ENCODE peak calls at places on chromosome 15, in eight cellular contexts. U, J, D, K, G, C, L and M are unnamed samples.

GRCh38 chr15:99550077-99550476 is 15.7 kb upstream of the MEF2A start:
- DNase-seq in U (no peak), J (no peak), D (no peak), K (no peak), G (no peak), C (no peak), L (no peak), M (no peak)

GRCh38 chr15:99485153-99485947 is 80.4 kb upstream of the MEF2A start:
- DNase-seq in U (no peak), J (no peak), D (no peak), K (no peak), G (no peak), C (no peak), L (no peak), M (no peak)

GRCh38 chr15:29242466-29243242 is 27.0 kb downstream of the NSMCE3 start:
- DNase-seq in U (no peak), J (no peak), D (no peak), K (no peak), G (no peak), C (no peak), L (no peak), M (no peak)

GRCh38 chr15:67241132-67241855 is 13.2 kb downstream of the AAGAB start:
- DNase-seq in U (no peak), J (no peak), D (no peak), K (no peak), G (no peak), C (no peak), L (no peak), M (no peak)

GRCh38 chr15:41840673-41841072 is 2.0 kb downstream of the PLA2G4B start:
- DNase-seq in U (no peak), J (no peak), D (no peak), K (no peak), G (no peak), C (no peak), L (no peak), M (no peak)

GRCh38 chr15:50964075-50964474 is 55.6 kb downstream of the AP4E1 start:
- DNase-seq in U (no peak), J (no peak), D (no peak), K (no peak), G (no peak), C (no peak), L (no peak), M (no peak)

GRCh38 chr15:71800835-71801745 is 9.3 kb upstream of the NR2E3 start:
- DNase-seq in U (peak; percentile 89), J (peak; percentile 4), D (peak; percentile 75), K (peak; percentile 49), G (peak; percentile 67), C (peak; percentile 30), L (no peak), M (no peak)

GRCh38 chr15:25684521-25685215 is 178.5 kb downstream of the ATP10A start:
- DNase-seq in U (peak; percentile 67), J (no peak), D (no peak), K (no peak), G (no peak), C (no peak), L (no peak), M (no peak)

GRCh38 chr15:67103869-67104268 is 38.5 kb downstream of the SMAD3 start:
- DNase-seq in U (no peak), J (no peak), D (no peak), K (no peak), G (no peak), C (no peak), L (no peak), M (no peak)

GRCh38 chr15:81029416-81030367 is 29.0 kb downstream of the TLNRD1 start:
- DNase-seq in U (peak; percentile 69), J (no peak), D (no peak), K (no peak), G (no peak), C (no peak), L (no peak), M (no peak)

GRCh38 chr15:43268111-43269105 is 1.7 kb upstream of the TGM5 start:
- DNase-seq in U (no peak), J (no peak), D (peak; percentile 36), K (no peak), G (no peak), C (no peak), L (no peak), M (no peak)

GRCh38 chr15:98799991-98800390 is 151.7 kb downstream of the IGF1R start:
- DNase-seq in U (no peak), J (no peak), D (no peak), K (no peak), G (no peak), C (peak; percentile 55), L (no peak), M (no peak)

GRCh38 chr15:75544273-75544862 is 34.7 kb downstream of the PTPN9 start:
- DNase-seq in U (no peak), J (no peak), D (no peak), K (no peak), G (no peak), C (no peak), L (no peak), M (no peak)

GRCh38 chr15:33700695-33701303 is 267.5 kb upstream of the CHRM5 start:
- DNase-seq in U (peak; percentile 87), J (peak; percentile 36), D (peak; percentile 80), K (peak; percentile 52), G (peak; percentile 28), C (peak; percentile 59), L (peak; percentile 43), M (peak; percentile 34)

GRCh38 chr15:100175406-100176114 is 166.2 kb downstream of the ADAMTS17 start:
- DNase-seq in U (no peak), J (no peak), D (no peak), K (no peak), G (no peak), C (no peak), L (no peak), M (no peak)

GRCh38 chr15:92811514-92811913 is 88.6 kb upstream of the CHD2 start:
- DNase-seq in U (peak; percentile 20), J (no peak), D (no peak), K (peak; percentile 74), G (peak; percentile 24), C (peak; percentile 61), L (no peak), M (no peak)

GRCh38 chr15:98612490-98613110 is 35.7 kb upstream of the IGF1R start:
- DNase-seq in U (no peak), J (no peak), D (no peak), K (no peak), G (no peak), C (no peak), L (no peak), M (no peak)

GRCh38 chr15:94026458-94026967 is 204.8 kb upstream of the MCTP2 start:
- DNase-seq in U (peak; percentile 53), J (no peak), D (no peak), K (no peak), G (no peak), C (no peak), L (no peak), M (no peak)

GRCh38 chr15:29333261-29333660 is 63.6 kb upstream of the NSMCE3 start:
- DNase-seq in U (no peak), J (no peak), D (no peak), K (no peak), G (no peak), C (no peak), L (no peak), M (no peak)

GRCh38 chr15:58311551-58311950 is 120.2 kb upstream of the LIPC start:
- DNase-seq in U (no peak), J (no peak), D (no peak), K (no peak), G (no peak), C (no peak), L (no peak), M (no peak)

GRCh38 chr15:65645392-65645791 is 23.7 kb downstream of the SLC24A1 start:
- DNase-seq in U (no peak), J (no peak), D (no peak), K (no peak), G (no peak), C (no peak), L (no peak), M (no peak)

GRCh38 chr15:87816811-87817210 is 439.7 kb downstream of the NTRK3 start:
- DNase-seq in U (peak; percentile 92), J (no peak), D (no peak), K (no peak), G (no peak), C (no peak), L (no peak), M (no peak)

GRCh38 chr15:73695773-73696640 is 11.8 kb downstream of the CD276 start:
- DNase-seq in U (no peak), J (no peak), D (no peak), K (no peak), G (no peak), C (no peak), L (no peak), M (no peak)

GRCh38 chr15:83288381-83288801 is 3.9 kb upstream of the BNC1 start:
- DNase-seq in U (no peak), J (no peak), D (no peak), K (no peak), G (no peak), C (no peak), L (no peak), M (no peak)

GRCh38 chr15:78018445-78018844 is 59.1 kb downstream of the TBC1D2B start:
- DNase-seq in U (no peak), J (no peak), D (no peak), K (no peak), G (no peak), C (no peak), L (no peak), M (no peak)

GRCh38 chr15:25877681-25878080 is 14.6 kb upstream of the ATP10A start:
- DNase-seq in U (no peak), J (no peak), D (no peak), K (no peak), G (no peak), C (no peak), L (no peak), M (no peak)

GRCh38 chr15:43702701-43703433 is 9.2 kb downstream of the CKMT1A start:
- DNase-seq in U (no peak), J (no peak), D (no peak), K (no peak), G (no peak), C (no peak), L (no peak), M (no peak)

GRCh38 chr15:48177383-48177874 is 666 bp downstream of the MYEF2 start:
- DNase-seq in U (peak; percentile 59), J (no peak), D (no peak), K (peak; percentile 53), G (peak; percentile 34), C (peak; percentile 32), L (no peak), M (no peak)

GRCh38 chr15:22811640-22812039 is 25.2 kb downstream of the NIPA1 start:
- DNase-seq in U (peak; percentile 32), J (no peak), D (no peak), K (no peak), G (no peak), C (no peak), L (no peak), M (no peak)

GRCh38 chr15:100687532-100688215 is 85.3 kb downstream of the ASB7 start:
- DNase-seq in U (peak; percentile 94), J (no peak), D (no peak), K (no peak), G (no peak), C (no peak), L (no peak), M (no peak)

GRCh38 chr15:79957741-79958140 is 13.3 kb downstream of the BCL2A1 start:
- DNase-seq in U (no peak), J (no peak), D (no peak), K (no peak), G (no peak), C (no peak), L (no peak), M (no peak)

GRCh38 chr15:80801891-80802680 is 22.9 kb downstream of the CEMIP start:
- DNase-seq in U (peak; percentile 52), J (no peak), D (no peak), K (no peak), G (no peak), C (no peak), L (no peak), M (no peak)

GRCh38 chr15:90681480-90681879 is 35.7 kb upstream of the BLM start:
- DNase-seq in U (peak; percentile 94), J (no peak), D (no peak), K (no peak), G (no peak), C (no peak), L (no peak), M (no peak)

GRCh38 chr15:29924750-29925149 is 102.5 kb upstream of the TJP1 start:
- DNase-seq in U (peak; percentile 75), J (no peak), D (peak; percentile 62), K (peak; percentile 32), G (peak; percentile 7), C (peak; percentile 46), L (no peak), M (no peak)